ENCODE peak calls at places on chromosomes 16 and 17, in eight cellular contexts. One of them, this sample, is unnamed. For H3K4me1, the result is how much of the 10 kb centered on the place peaks cover.

GRCh38 chr17:43006639-43007551 is at the start of gene IFI35:
- DNase-seq in heart left ventricle: peak
- DNase-seq in MM.1S: peak
- DNase-seq in hepatocyte: peak
- DNase-seq in CD4-positive, CD25-positive, alpha-beta regulatory T cell: peak
- DNase-seq in vagina: no peak
- DNase-seq in left ventricle myocardium inferior: peak
- DNase-seq in transverse colon: peak
- DNase-seq in this sample: peak

GRCh38 chr16:74752756-74753155 is 21.9 kb downstream of the FA2H start:
- DNase-seq in heart left ventricle: no peak
- DNase-seq in MM.1S: no peak
- DNase-seq in hepatocyte: no peak
- DNase-seq in CD4-positive, CD25-positive, alpha-beta regulatory T cell: no peak
- DNase-seq in vagina: no peak
- DNase-seq in left ventricle myocardium inferior: no peak
- DNase-seq in transverse colon: no peak
- DNase-seq in this sample: no peak

GRCh38 chr17:14833201-14833773 is 431.8 kb downstream of the PMP22 start:
- DNase-seq in heart left ventricle: no peak
- DNase-seq in MM.1S: no peak
- DNase-seq in hepatocyte: no peak
- DNase-seq in CD4-positive, CD25-positive, alpha-beta regulatory T cell: no peak
- DNase-seq in vagina: no peak
- DNase-seq in left ventricle myocardium inferior: no peak
- DNase-seq in transverse colon: no peak
- DNase-seq in this sample: no peak

GRCh38 chr17:74760404-74761105 is 12.1 kb downstream of the NHERF1 start:
- DNase-seq in heart left ventricle: no peak
- DNase-seq in MM.1S: no peak
- DNase-seq in hepatocyte: no peak
- DNase-seq in CD4-positive, CD25-positive, alpha-beta regulatory T cell: no peak
- DNase-seq in vagina: no peak
- DNase-seq in left ventricle myocardium inferior: no peak
- DNase-seq in transverse colon: no peak
- DNase-seq in this sample: peak

GRCh38 chr17:44775136-44775837 is 16.5 kb downstream of the ADAM11 start:
- DNase-seq in heart left ventricle: peak
- DNase-seq in MM.1S: peak
- DNase-seq in hepatocyte: no peak
- DNase-seq in CD4-positive, CD25-positive, alpha-beta regulatory T cell: peak
- DNase-seq in vagina: no peak
- DNase-seq in left ventricle myocardium inferior: peak
- DNase-seq in transverse colon: peak
- DNase-seq in this sample: peak

GRCh38 chr16:27383511-27384243 is 18.3 kb upstream of the IL21R start:
- DNase-seq in heart left ventricle: peak
- DNase-seq in MM.1S: peak
- DNase-seq in hepatocyte: no peak
- DNase-seq in CD4-positive, CD25-positive, alpha-beta regulatory T cell: no peak
- DNase-seq in vagina: peak
- DNase-seq in left ventricle myocardium inferior: peak
- DNase-seq in transverse colon: no peak
- DNase-seq in this sample: no peak

GRCh38 chr17:83007504-83008475 is 71.6 kb upstream of the METRNL start:
- DNase-seq in heart left ventricle: no peak
- DNase-seq in MM.1S: no peak
- DNase-seq in hepatocyte: no peak
- DNase-seq in CD4-positive, CD25-positive, alpha-beta regulatory T cell: no peak
- DNase-seq in vagina: peak
- DNase-seq in left ventricle myocardium inferior: no peak
- DNase-seq in transverse colon: no peak
- DNase-seq in this sample: no peak

GRCh38 chr17:63785556-63785955 is 11.6 kb downstream of the DDX42 start:
- DNase-seq in heart left ventricle: no peak
- DNase-seq in MM.1S: no peak
- DNase-seq in hepatocyte: no peak
- DNase-seq in CD4-positive, CD25-positive, alpha-beta regulatory T cell: no peak
- DNase-seq in vagina: no peak
- DNase-seq in left ventricle myocardium inferior: no peak
- DNase-seq in transverse colon: no peak
- DNase-seq in this sample: no peak

GRCh38 chr17:45052052-45052772 is 780 bp upstream of the DCAKD start:
- DNase-seq in heart left ventricle: peak
- DNase-seq in MM.1S: peak
- DNase-seq in hepatocyte: peak
- DNase-seq in CD4-positive, CD25-positive, alpha-beta regulatory T cell: peak
- DNase-seq in vagina: no peak
- DNase-seq in left ventricle myocardium inferior: no peak
- DNase-seq in transverse colon: peak
- DNase-seq in this sample: peak

GRCh38 chr17:72056727-72057290 is 64.0 kb upstream of the SOX9 start:
- DNase-seq in heart left ventricle: no peak
- DNase-seq in MM.1S: no peak
- DNase-seq in hepatocyte: no peak
- DNase-seq in CD4-positive, CD25-positive, alpha-beta regulatory T cell: no peak
- DNase-seq in vagina: no peak
- DNase-seq in left ventricle myocardium inferior: no peak
- DNase-seq in transverse colon: no peak
- DNase-seq in this sample: no peak

GRCh38 chr17:40905370-40905769 is 20.3 kb upstream of the KRT20 start:
- DNase-seq in heart left ventricle: no peak
- DNase-seq in MM.1S: no peak
- DNase-seq in hepatocyte: no peak
- DNase-seq in CD4-positive, CD25-positive, alpha-beta regulatory T cell: no peak
- DNase-seq in vagina: no peak
- DNase-seq in left ventricle myocardium inferior: no peak
- DNase-seq in transverse colon: no peak
- DNase-seq in this sample: no peak

GRCh38 chr17:42677012-42677857 is 441 bp upstream of the PLEKHH3 start:
- DNase-seq in heart left ventricle: peak
- DNase-seq in MM.1S: peak
- DNase-seq in hepatocyte: peak
- DNase-seq in CD4-positive, CD25-positive, alpha-beta regulatory T cell: peak
- DNase-seq in vagina: peak
- DNase-seq in left ventricle myocardium inferior: peak
- DNase-seq in transverse colon: peak
- DNase-seq in this sample: peak

GRCh38 chr17:68355093-68355492 is 63.8 kb downstream of the ARSG start:
- DNase-seq in heart left ventricle: no peak
- DNase-seq in MM.1S: no peak
- DNase-seq in hepatocyte: no peak
- DNase-seq in CD4-positive, CD25-positive, alpha-beta regulatory T cell: no peak
- DNase-seq in vagina: no peak
- DNase-seq in left ventricle myocardium inferior: no peak
- DNase-seq in transverse colon: no peak
- DNase-seq in this sample: no peak

GRCh38 chr16:28167221-28167620 is 44.5 kb downstream of the XPO6 start:
- DNase-seq in heart left ventricle: no peak
- DNase-seq in MM.1S: no peak
- DNase-seq in hepatocyte: no peak
- DNase-seq in CD4-positive, CD25-positive, alpha-beta regulatory T cell: no peak
- DNase-seq in vagina: no peak
- DNase-seq in left ventricle myocardium inferior: no peak
- DNase-seq in transverse colon: no peak
- DNase-seq in this sample: no peak

GRCh38 chr16:73034374-73034773 is 13.6 kb downstream of the ZFHX3 start:
- DNase-seq in heart left ventricle: no peak
- DNase-seq in MM.1S: no peak
- DNase-seq in hepatocyte: no peak
- DNase-seq in CD4-positive, CD25-positive, alpha-beta regulatory T cell: no peak
- DNase-seq in vagina: no peak
- DNase-seq in left ventricle myocardium inferior: no peak
- DNase-seq in transverse colon: no peak
- DNase-seq in this sample: no peak

GRCh38 chr16:65657556-65657955 is 535.7 kb upstream of the CDH11 start:
- DNase-seq in heart left ventricle: no peak
- DNase-seq in MM.1S: no peak
- DNase-seq in hepatocyte: no peak
- DNase-seq in CD4-positive, CD25-positive, alpha-beta regulatory T cell: no peak
- DNase-seq in vagina: no peak
- DNase-seq in left ventricle myocardium inferior: no peak
- DNase-seq in transverse colon: no peak
- DNase-seq in this sample: no peak

GRCh38 chr17:77089118-77089477 is 51.7 kb upstream of the SEC14L1 start:
- DNase-seq in heart left ventricle: no peak
- DNase-seq in MM.1S: peak
- DNase-seq in hepatocyte: no peak
- DNase-seq in CD4-positive, CD25-positive, alpha-beta regulatory T cell: no peak
- DNase-seq in vagina: no peak
- DNase-seq in left ventricle myocardium inferior: no peak
- DNase-seq in transverse colon: no peak
- DNase-seq in this sample: no peak

GRCh38 chr17:28055546-28056275 is 13.2 kb downstream of the NLK start:
- DNase-seq in heart left ventricle: no peak
- DNase-seq in MM.1S: no peak
- DNase-seq in hepatocyte: no peak
- DNase-seq in CD4-positive, CD25-positive, alpha-beta regulatory T cell: no peak
- DNase-seq in vagina: no peak
- DNase-seq in left ventricle myocardium inferior: no peak
- DNase-seq in transverse colon: no peak
- DNase-seq in this sample: no peak

GRCh38 chr17:28056276-28056620 is 13.8 kb downstream of the NLK start:
- DNase-seq in heart left ventricle: no peak
- DNase-seq in MM.1S: no peak
- DNase-seq in hepatocyte: no peak
- DNase-seq in CD4-positive, CD25-positive, alpha-beta regulatory T cell: no peak
- DNase-seq in vagina: no peak
- DNase-seq in left ventricle myocardium inferior: no peak
- DNase-seq in transverse colon: no peak
- DNase-seq in this sample: no peak

GRCh38 chr17:28053725-28054124 is 11.2 kb downstream of the NLK start:
- DNase-seq in heart left ventricle: no peak
- DNase-seq in MM.1S: no peak
- DNase-seq in hepatocyte: no peak
- DNase-seq in CD4-positive, CD25-positive, alpha-beta regulatory T cell: no peak
- DNase-seq in vagina: no peak
- DNase-seq in left ventricle myocardium inferior: no peak
- DNase-seq in transverse colon: no peak
- DNase-seq in this sample: no peak

GRCh38 chr17:28059675-28060074 is 17.2 kb downstream of the NLK start:
- DNase-seq in heart left ventricle: no peak
- DNase-seq in MM.1S: no peak
- DNase-seq in hepatocyte: no peak
- DNase-seq in CD4-positive, CD25-positive, alpha-beta regulatory T cell: no peak
- DNase-seq in vagina: no peak
- DNase-seq in left ventricle myocardium inferior: no peak
- DNase-seq in transverse colon: no peak
- DNase-seq in this sample: no peak

DNA sequence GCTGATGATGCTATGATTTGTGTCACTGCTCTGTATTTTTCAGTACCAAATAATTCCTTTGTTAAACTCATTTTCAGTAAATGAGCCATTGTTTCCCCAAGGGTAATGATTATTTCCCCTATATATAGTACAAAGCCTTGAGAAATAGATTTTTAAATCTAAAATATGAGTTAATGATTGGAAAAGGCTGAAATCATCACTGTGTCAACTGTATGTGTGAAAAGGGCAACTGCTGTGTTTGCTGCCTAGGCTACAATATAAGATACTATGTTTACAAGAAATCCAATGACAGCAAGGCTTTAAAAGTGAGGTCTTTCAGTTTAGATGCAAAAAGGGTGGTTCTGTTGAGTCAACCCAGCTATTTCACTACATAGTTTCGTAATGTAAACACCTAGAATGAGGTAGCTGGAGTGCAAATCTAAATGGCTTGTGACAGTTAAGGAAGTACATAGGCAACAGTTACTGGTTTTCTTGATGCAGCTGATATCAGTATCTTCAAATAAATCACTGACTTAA is 15.3 kb downstream of the NLK start:
- DNase-seq in heart left ventricle: no peak
- DNase-seq in MM.1S: no peak
- DNase-seq in hepatocyte: peak
- DNase-seq in CD4-positive, CD25-positive, alpha-beta regulatory T cell: no peak
- DNase-seq in vagina: no peak
- DNase-seq in left ventricle myocardium inferior: no peak
- DNase-seq in transverse colon: no peak
- DNase-seq in this sample: no peak
- H3K4me1 ChIP-seq in heart left ventricle: under half
- H3K4me1 ChIP-seq in MM.1S: under half
- H3K4me1 ChIP-seq in hepatocyte: under half
- H3K4me1 ChIP-seq in CD4-positive, CD25-positive, alpha-beta regulatory T cell: under half
- H3K4me1 ChIP-seq in vagina: under half
- H3K4me1 ChIP-seq in left ventricle myocardium inferior: half or more
- H3K4me1 ChIP-seq in transverse colon: under half
- H3K4me1 ChIP-seq in this sample: under half

DNA sequence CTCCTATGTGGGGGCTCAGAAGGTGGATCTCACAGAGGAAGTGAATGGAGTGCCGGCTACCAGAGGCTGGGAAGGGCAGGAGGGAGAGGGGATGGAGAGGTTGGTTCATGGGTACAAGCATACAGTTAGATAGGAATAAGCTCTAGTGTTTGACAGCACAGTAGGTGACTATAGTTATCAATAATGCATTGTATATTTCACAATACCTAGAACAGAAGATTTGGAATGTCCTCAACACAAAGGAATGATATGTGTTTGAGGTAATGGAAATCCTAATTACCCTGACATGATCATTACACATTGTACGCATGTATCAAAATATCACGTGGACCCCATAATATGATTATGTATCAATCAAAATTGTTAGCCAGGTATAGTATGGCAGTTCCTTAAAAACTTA is 38.9 kb upstream of the MED9 start:
- DNase-seq in heart left ventricle: no peak
- DNase-seq in MM.1S: no peak
- DNase-seq in hepatocyte: no peak
- DNase-seq in CD4-positive, CD25-positive, alpha-beta regulatory T cell: no peak
- DNase-seq in vagina: no peak
- DNase-seq in left ventricle myocardium inferior: no peak
- DNase-seq in transverse colon: no peak
- DNase-seq in this sample: no peak
- H3K4me1 ChIP-seq in heart left ventricle: under half
- H3K4me1 ChIP-seq in MM.1S: under half
- H3K4me1 ChIP-seq in hepatocyte: under half
- H3K4me1 ChIP-seq in CD4-positive, CD25-positive, alpha-beta regulatory T cell: under half
- H3K4me1 ChIP-seq in vagina: under half
- H3K4me1 ChIP-seq in left ventricle myocardium inferior: under half
- H3K4me1 ChIP-seq in transverse colon: under half
- H3K4me1 ChIP-seq in this sample: under half

DNA sequence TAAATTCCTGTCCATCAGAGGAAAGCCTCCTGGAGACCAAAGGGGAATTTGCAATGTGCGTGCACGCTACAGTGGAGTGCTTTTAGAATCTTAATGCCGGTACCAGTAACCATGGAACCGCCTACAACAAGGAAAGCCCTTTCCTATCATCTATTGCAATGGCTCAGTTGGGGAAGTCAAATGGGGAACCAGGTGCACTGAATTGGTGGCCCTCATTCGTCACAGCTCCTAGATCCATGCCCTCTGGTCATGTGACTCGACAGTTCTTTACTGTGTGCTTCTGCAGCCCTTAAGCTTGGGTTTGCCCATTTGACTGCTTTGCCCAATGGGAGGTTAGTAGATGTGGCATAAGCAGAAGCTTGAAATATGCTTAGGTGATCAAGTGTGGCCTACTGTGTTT is 110.0 kb downstream of the XYLT1 start:
- DNase-seq in heart left ventricle: no peak
- DNase-seq in MM.1S: no peak
- DNase-seq in hepatocyte: no peak
- DNase-seq in CD4-positive, CD25-positive, alpha-beta regulatory T cell: no peak
- DNase-seq in vagina: no peak
- DNase-seq in left ventricle myocardium inferior: no peak
- DNase-seq in transverse colon: no peak
- DNase-seq in this sample: no peak
- H3K4me1 ChIP-seq in heart left ventricle: under half
- H3K4me1 ChIP-seq in MM.1S: under half
- H3K4me1 ChIP-seq in hepatocyte: under half
- H3K4me1 ChIP-seq in CD4-positive, CD25-positive, alpha-beta regulatory T cell: half or more
- H3K4me1 ChIP-seq in vagina: half or more
- H3K4me1 ChIP-seq in left ventricle myocardium inferior: under half
- H3K4me1 ChIP-seq in transverse colon: under half
- H3K4me1 ChIP-seq in this sample: under half

GRCh38 chr17:39782980-39783379 is 45.2 kb downstream of the GRB7 start:
- DNase-seq in heart left ventricle: no peak
- DNase-seq in MM.1S: no peak
- DNase-seq in hepatocyte: no peak
- DNase-seq in CD4-positive, CD25-positive, alpha-beta regulatory T cell: no peak
- DNase-seq in vagina: no peak
- DNase-seq in left ventricle myocardium inferior: no peak
- DNase-seq in transverse colon: no peak
- DNase-seq in this sample: no peak
- H3K4me1 ChIP-seq in heart left ventricle: under half
- H3K4me1 ChIP-seq in MM.1S: half or more
- H3K4me1 ChIP-seq in hepatocyte: under half
- H3K4me1 ChIP-seq in CD4-positive, CD25-positive, alpha-beta regulatory T cell: half or more
- H3K4me1 ChIP-seq in vagina: under half
- H3K4me1 ChIP-seq in left ventricle myocardium inferior: under half
- H3K4me1 ChIP-seq in transverse colon: under half
- H3K4me1 ChIP-seq in this sample: under half